ENCODE peak calls at places on chromosomes 7 and 10, in five cellular contexts. D, Q, Z, P and R are unnamed samples. For H3K27me3, the result is how much of the 10 kb centered on the place peaks cover.

GRCh38 chr7:50197547-50197946 is 104.5 kb upstream of the ZPBP start:
- DNase-seq in Z (peak), P (no peak), Q (peak), D (no peak), R (no peak)

GRCh38 chr10:75208177-75208576 is 2.4 kb upstream of the VDAC2 start:
- DNase-seq in D (peak), P (no peak), Z (no peak), Q (peak), R (peak)

GRCh38 chr7:151727579-151728285 is 149.2 kb downstream of the PRKAG2 start:
- DNase-seq in Z (peak), D (peak), P (peak), Q (peak), R (peak)

GRCh38 chr7:125506331-125506730 is 576.7 kb upstream of the POT1 start:
- DNase-seq in Z (no peak), D (no peak), Q (no peak), P (no peak), R (no peak)

GRCh38 chr10:44330431-44330830 is 54.5 kb downstream of the CXCL12 start:
- DNase-seq in Q (no peak), D (no peak), Z (no peak), P (no peak), R (no peak)

GRCh38 chr10:58393317-58393716 is 8.1 kb downstream of the TFAM start:
- DNase-seq in Z (no peak), Q (no peak), P (no peak), D (peak), R (no peak)

GRCh38 chr10:84801156-84801555 is 472.8 kb downstream of the CCSER2 start:
- DNase-seq in D (no peak), Q (no peak), Z (no peak), P (no peak), R (no peak)

GRCh38 chr10:60989400-60989876 is 45.5 kb upstream of the RHOBTB1 start:
- DNase-seq in D (no peak), Q (peak), Z (no peak), P (no peak), R (peak)

GRCh38 chr10:103582331-103583123 is 89.0 kb downstream of the NEURL1 start:
- DNase-seq in Z (no peak), P (no peak), Q (no peak), D (no peak), R (no peak)

GRCh38 chr10:103581499-103581898 is 88.0 kb downstream of the NEURL1 start:
- DNase-seq in D (no peak), Q (no peak), Z (no peak), P (no peak), R (no peak)

GRCh38 chr10:103578782-103579382 is 85.4 kb downstream of the NEURL1 start:
- DNase-seq in Q (peak), Z (no peak), P (no peak), D (no peak), R (no peak)

GRCh38 chr10:103580422-103580821 is 86.9 kb downstream of the NEURL1 start:
- DNase-seq in D (no peak), Z (no peak), P (no peak), Q (no peak), R (no peak)

DNA sequence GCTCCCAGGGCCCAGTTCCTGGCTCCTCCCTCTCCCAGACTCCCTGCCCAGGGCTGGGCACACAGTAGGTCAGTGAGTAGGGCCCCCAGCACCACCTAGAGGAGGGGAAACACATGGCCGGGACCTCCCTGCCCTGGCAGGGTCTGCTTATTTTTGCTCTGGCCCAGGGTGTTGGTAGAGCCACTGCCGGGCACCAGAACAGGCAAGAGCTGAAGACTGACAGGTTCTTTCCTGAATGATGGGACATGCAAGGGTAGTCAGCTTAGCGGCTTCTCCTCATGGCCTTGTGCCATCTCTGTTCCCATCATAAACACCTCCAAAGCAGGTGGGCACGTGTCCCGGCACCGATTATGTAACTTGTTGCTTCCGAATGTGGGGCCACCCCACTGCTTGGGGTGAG is 86.5 kb downstream of the NEURL1 start:
- DNase-seq in Q (no peak), P (no peak), D (no peak), Z (no peak), R (no peak)
- TF ChIP-seq CTCF in Q (no peak), P (peak), D (no peak), Z (no peak), R (no peak)

GRCh38 chr10:47038881-47039557 is 127.8 kb downstream of the PTPN20 start:
- DNase-seq in D (no peak), Q (peak), P (peak), Z (no peak), R (no peak)

GRCh38 chr10:47041401-47042198 is 130.4 kb downstream of the PTPN20 start:
- DNase-seq in Q (no peak), D (no peak), P (no peak), Z (no peak), R (no peak)

GRCh38 chr10:47040681-47041080 is 129.5 kb downstream of the PTPN20 start:
- DNase-seq in Q (no peak), P (no peak), Z (no peak), D (no peak), R (no peak)

GRCh38 chr10:47039558-47039905 is 128.3 kb downstream of the PTPN20 start:
- DNase-seq in P (no peak), Q (no peak), Z (no peak), D (no peak), R (no peak)

GRCh38 chr10:47040041-47040491 is 128.8 kb downstream of the PTPN20 start:
- DNase-seq in P (no peak), Q (no peak), D (no peak), Z (no peak), R (no peak)
- H3K27ac ChIP-seq in P (no peak), Q (no peak), D (no peak), Z (no peak), R (no peak)

GRCh38 chr10:130770018-130770630 is 541.4 kb downstream of the TCERG1L start:
- DNase-seq in Q (no peak), Z (no peak), D (no peak), P (no peak), R (no peak)
- H3K27me3 ChIP-seq in Q (under half), Z (under half), D (under half), P (under half), R (under half)

GRCh38 chr7:73839743-73840714 is 2.3 kb downstream of the METTL27 start:
- DNase-seq in Z (no peak), P (no peak), D (no peak), Q (no peak), R (no peak)
- TF ChIP-seq CTCF in Z (no peak), P (peak), D (no peak), Q (no peak), R (no peak)

GRCh38 chr10:3037182-3037581 is 30.2 kb upstream of the PFKP start:
- DNase-seq in P (no peak), Z (no peak), Q (no peak), D (no peak), R (no peak)
- H3K27ac ChIP-seq in P (no peak), Z (no peak), Q (no peak), D (no peak), R (no peak)